ENCODE peak calls at places on chromosomes 16 and 17, in four cellular contexts. W is HCT116, O is PC-3, J is SK-N-SH. A is an unnamed sample. For H3K9me2, the result is how much of the 10 kb centered on the place peaks cover.

GRCh38 chr17:36602030-36602737 is 801 bp downstream of the MRM1 start:
- DNase-seq in O (peak), J (no peak), W (no peak), A (no peak)

GRCh38 chr16:22380529-22380928 is 6.1 kb upstream of the CDR2 start:
- DNase-seq in J (no peak), O (no peak), W (no peak), A (no peak)

GRCh38 chr16:85894266-85894665 is 4.7 kb upstream of the IRF8 start:
- DNase-seq in O (peak), W (peak), J (no peak), A (peak)

GRCh38 chr17:63930951-63931575 is 1.1 kb downstream of the CD79B start:
- DNase-seq in O (no peak), J (peak), W (no peak), A (peak)

GRCh38 chr16:66849543-66849942 is 5.3 kb downstream of the CA7 start:
- DNase-seq in J (no peak), O (no peak), W (no peak), A (no peak)

GRCh38 chr16:76228546-76229146 is 48.6 kb upstream of the CNTNAP4 start:
- DNase-seq in O (peak), J (no peak), W (no peak), A (no peak)

GRCh38 chr16:11147033-11147848 is 108.8 kb downstream of the SOCS1 start:
- DNase-seq in O (no peak), W (no peak), J (no peak), A (no peak)

GRCh38 chr16:2204727-2205103 is 539 bp upstream of the MLST8 start:
- DNase-seq in W (no peak), O (no peak), J (no peak), A (no peak)

GRCh38 chr17:74071280-74071679 is 132.2 kb upstream of the RPL38 start:
- DNase-seq in W (no peak), J (no peak), O (no peak), A (no peak)

GRCh38 chr17:42463976-42464400 is 5.3 kb downstream of the ATP6V0A1 start:
- DNase-seq in W (no peak), J (no peak), O (no peak), A (no peak)

GRCh38 chr17:80195671-80196529 is 24.2 kb downstream of the SGSH start:
- DNase-seq in O (peak), J (peak), W (no peak), A (peak)

GRCh38 chr16:65117701-65118448 is 4.0 kb downstream of the CDH11 start:
- DNase-seq in J (peak), W (peak), O (peak), A (peak)

GRCh38 chr17:37206299-37206698 is 169.5 kb upstream of the C17orf78 start:
- DNase-seq in W (no peak), J (no peak), O (no peak), A (no peak)

GRCh38 chr17:11150946-11151345 is 90.1 kb upstream of the SHISA6 start:
- DNase-seq in O (no peak), J (no peak), W (no peak), A (no peak)

GRCh38 chr16:660459-661183 is 7.3 kb upstream of the RHOT2 start:
- DNase-seq in W (peak), J (peak), O (peak), A (peak)

GRCh38 chr17:81884968-81885367 is 6.4 kb downstream of the ALYREF start:
- DNase-seq in W (no peak), J (peak), O (no peak), A (no peak)

GRCh38 chr17:40503154-40503553 is 1.7 kb upstream of the TNS4 start:
- DNase-seq in W (no peak), O (no peak), J (no peak), A (no peak)

GRCh38 chr16:10950393-10950792 is 6.0 kb downstream of the CLEC16A start:
- DNase-seq in W (no peak), O (peak), J (no peak), A (no peak)

GRCh38 chr17:15350777-15351486 is 9.5 kb upstream of the TEKT3 start:
- DNase-seq in O (no peak), W (no peak), J (peak), A (no peak)

GRCh38 chr17:63996430-63997182 is 1.5 kb upstream of the PRR29 start:
- DNase-seq in J (no peak), W (no peak), O (no peak), A (no peak)

GRCh38 chr16:66366433-66367299 is at the start of gene CDH5:
- DNase-seq in O (no peak), J (peak), W (no peak), A (no peak)

GRCh38 chr16:89924298-89924924 is 1.3 kb downstream of the TUBB3 start:
- DNase-seq in W (no peak), O (no peak), J (peak), A (no peak)

GRCh38 chr16:8948069-8948593 is 15.6 kb downstream of the USP7 start:
- DNase-seq in J (no peak), O (no peak), W (no peak), A (no peak)

GRCh38 chr17:40510328-40510648 is 8.9 kb upstream of the TNS4 start:
- DNase-seq in O (peak), J (no peak), W (peak), A (no peak)

GRCh38 chr16:50644730-50645129 is 36.4 kb downstream of the SNX20 start:
- DNase-seq in W (peak), J (peak), O (peak), A (peak)

GRCh38 chr16:19735074-19735867 is 17.2 kb downstream of the IQCK start:
- DNase-seq in O (no peak), W (no peak), J (no peak), A (no peak)

GRCh38 chr17:79617740-79618382 is 7.0 kb upstream of the RBFOX3 start:
- DNase-seq in W (no peak), O (no peak), J (no peak), A (no peak)

GRCh38 chr16:83561876-83562275 is 245.9 kb upstream of the HSBP1 start:
- DNase-seq in O (peak), W (no peak), J (no peak), A (no peak)

GRCh38 chr16:54287758-54288591 is 1.4 kb upstream of the IRX3 start:
- DNase-seq in O (no peak), J (no peak), W (no peak), A (no peak)

GRCh38 chr16:11327277-11328171 is 17.7 kb upstream of the RMI2 start:
- DNase-seq in J (no peak), O (no peak), W (no peak), A (no peak)

GRCh38 chr16:85936761-85937343 is 37.9 kb downstream of the IRF8 start:
- DNase-seq in J (no peak), O (no peak), W (no peak), A (no peak)

GRCh38 chr17:6137716-6138502 is 67.7 kb downstream of the WSCD1 start:
- DNase-seq in W (no peak), J (no peak), O (no peak), A (peak)

GRCh38 chr16:23979426-23979825 is 143.6 kb downstream of the PRKCB start:
- DNase-seq in O (no peak), J (no peak), W (no peak), A (no peak)

GRCh38 chr17:67679225-67679624 is 38.5 kb upstream of the NOL11 start:
- DNase-seq in O (no peak), J (no peak), W (no peak), A (peak)

GRCh38 chr16:27046958-27047357 is 19.8 kb upstream of the C16orf82 start:
- DNase-seq in J (no peak), W (no peak), O (no peak), A (no peak)

GRCh38 chr17:17940451-17940911 is 31.7 kb downstream of the TOM1L2 start:
- DNase-seq in O (peak), J (peak), W (no peak), A (no peak)

GRCh38 chr16:21523411-21524067 is 75.8 kb upstream of the METTL9 start:
- DNase-seq in W (no peak), O (no peak), J (no peak), A (no peak)

GRCh38 chr16:35557731-35558130 is 2098.3 kb downstream of the TP53TG3F start:
- DNase-seq in O (no peak), J (no peak), W (no peak), A (no peak)

DNA sequence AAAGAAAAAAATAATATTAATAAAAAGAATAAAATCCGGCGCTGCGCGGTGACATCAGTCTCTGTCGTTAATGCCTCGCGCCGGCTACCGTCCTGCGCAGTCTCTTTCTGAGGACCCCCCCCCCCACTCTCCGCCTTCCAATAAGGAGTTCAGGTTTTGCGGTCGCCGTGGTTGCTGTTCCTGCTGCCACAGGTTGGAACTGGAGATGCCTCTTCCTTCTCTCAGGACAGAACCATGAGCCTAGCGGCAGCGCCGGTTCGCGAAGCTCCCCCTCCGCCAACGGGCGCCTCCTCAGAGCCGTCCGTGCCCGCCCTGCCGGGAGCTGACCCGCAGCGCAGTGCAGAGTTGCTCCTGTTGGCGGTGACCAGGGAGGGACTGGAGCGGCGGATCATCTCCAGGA is 2093.4 kb downstream of the TP53TG3F start:
- DNase-seq in O (no peak), W (no peak), J (peak), A (no peak)
- TF ChIP-seq CTCF in O (no peak), W (no peak), J (peak), A (no peak)

GRCh38 chr16:4463522-4464163 is 10.8 kb downstream of the NMRAL1 start:
- DNase-seq in O (peak), J (no peak), W (no peak), A (no peak)
- H3K9ac ChIP-seq in O (peak), J (peak), W (peak), A (no peak)

GRCh38 chr17:66302761-66303626 is 581 bp downstream of the PRKCA start:
- DNase-seq in O (peak), J (peak), W (no peak), A (peak)
- H3K9me2 ChIP-seq in O (under half), J (under half), W (under half), A (under half)

GRCh38 chr16:86996081-86996480 is 321.1 kb downstream of the C16orf95 start:
- DNase-seq in J (no peak), O (no peak), W (no peak), A (no peak)
- TF ChIP-seq CTCF in J (no peak), O (no peak), W (no peak), A (no peak)